ENCODE peak calls at places on chromosomes 1 and 21, in four cellular contexts. Q is G401, Z is hypothalamus, B is iris pigment epithelial cell. P is an unnamed sample.

GRCh38 chr1:202005958-202006357 is 4.4 kb upstream of the ELF3 start:
- DNase-seq in Z (no peak), Q (no peak), B (peak), P (no peak)

GRCh38 chr1:230222678-230223077 is 155.6 kb downstream of the GALNT2 start:
- DNase-seq in Z (no peak), B (no peak), Q (no peak), P (no peak)

GRCh38 chr1:228367798-228368791 is 38.5 kb downstream of the TRIM11 start:
- DNase-seq in Z (no peak), Q (no peak), B (no peak), P (no peak)

GRCh38 chr1:11479375-11479979 is 522 bp downstream of the DISP3 start:
- DNase-seq in Z (no peak), B (no peak), Q (no peak), P (no peak)

GRCh38 chr21:19489930-19490329 is 1086.3 kb upstream of the TMPRSS15 start:
- DNase-seq in B (no peak), Q (no peak), Z (no peak), P (no peak)

GRCh38 chr1:61357539-61357938 is 275.2 kb downstream of the NFIA start:
- DNase-seq in Z (no peak), Q (no peak), B (no peak), P (no peak)

GRCh38 chr1:166902279-166902678 is 26.2 kb upstream of the TADA1 start:
- DNase-seq in Q (no peak), B (peak), Z (no peak), P (no peak)

GRCh38 chr1:11938722-11939526 is 4.4 kb downstream of the PLOD1 start:
- DNase-seq in B (no peak), Q (no peak), Z (no peak), P (no peak)

GRCh38 chr21:10272216-10272615 is 249.2 kb upstream of the TPTE start:
- DNase-seq in B (no peak), Q (peak), Z (no peak), P (no peak)

GRCh38 chr1:112954945-112955677 is 885 bp downstream of the SLC16A1 start:
- DNase-seq in Z (peak), Q (peak), B (peak), P (peak)

GRCh38 chr1:3066250-3066711 is 2.7 kb upstream of the PRDM16 start:
- DNase-seq in Q (peak), Z (no peak), B (no peak), P (no peak)

GRCh38 chr1:1591452-1591851 is 8.5 kb downstream of the FNDC10 start:
- DNase-seq in B (no peak), Z (no peak), Q (no peak), P (no peak)

GRCh38 chr1:112026018-112026417 is 36.5 kb upstream of the KCND3 start:
- DNase-seq in Z (no peak), Q (peak), B (no peak), P (no peak)

GRCh38 chr1:67830226-67830625 is 3.0 kb downstream of the GNG12 start:
- DNase-seq in Z (no peak), Q (no peak), B (peak), P (no peak)

GRCh38 chr1:8847990-8848389 is 30.5 kb downstream of the ENO1 start:
- DNase-seq in B (no peak), Q (no peak), Z (no peak), P (no peak)

GRCh38 chr1:59025898-59026426 is 242.1 kb upstream of the JUN start:
- DNase-seq in Q (no peak), B (peak), Z (no peak), P (no peak)